ENCODE peak calls at places on chromosome 1, in four cellular contexts. D is fibroblast of the aortic adventitia, R is A549, W is colonic mucosa. B is an unnamed sample.

GRCh38 chr1:85611390-85611789 is 30.8 kb downstream of the CCN1 start:
- DNase-seq in R (no peak), D (peak; percentile 98), W (no peak), B (no peak)

GRCh38 chr1:63033211-63033610 is 249.3 kb downstream of the ATG4C start:
- DNase-seq in R (no peak), D (no peak), W (no peak), B (no peak)

GRCh38 chr1:246836169-246836568 is 95.6 kb downstream of the AHCTF1 start:
- DNase-seq in R (no peak), W (no peak), D (peak; percentile 49), B (no peak)

GRCh38 chr1:78688701-78689100 is 39.1 kb downstream of the IFI44 start:
- DNase-seq in W (no peak), D (peak; percentile 82), R (peak; percentile 19), B (peak; percentile 15)

GRCh38 chr1:186165303-186165702 is 209.8 kb downstream of the TPR start:
- DNase-seq in D (no peak), R (no peak), W (no peak), B (no peak)

GRCh38 chr1:178645826-178646200 is 79.2 kb upstream of the RALGPS2 start:
- DNase-seq in W (no peak), D (peak; percentile 42), R (no peak), B (no peak)

GRCh38 chr1:71135571-71135970 is 54.7 kb upstream of the ZRANB2 start:
- DNase-seq in W (no peak), R (no peak), D (peak; percentile 10), B (no peak)

GRCh38 chr1:202958544-202959275 is 598 bp upstream of the ADIPOR1 start:
- DNase-seq in D (no peak), R (no peak), W (peak; percentile 30), B (no peak)

GRCh38 chr1:27394282-27394658 is 1.8 kb downstream of the GPR3 start:
- DNase-seq in R (no peak), W (no peak), D (no peak), B (no peak)

GRCh38 chr1:170010443-170010842 is 64.1 kb downstream of the KIFAP3 start:
- DNase-seq in R (peak; percentile 54), W (peak; percentile 47), D (peak; percentile 86), B (no peak)

GRCh38 chr1:17617787-17618557 is 78.5 kb downstream of the ARHGEF10L start:
- DNase-seq in R (no peak), W (no peak), D (peak; percentile 41), B (no peak)

GRCh38 chr1:46413596-46413985 is 19.5 kb downstream of the FAAH start:
- DNase-seq in W (no peak), R (no peak), D (no peak), B (no peak)

GRCh38 chr1:182227864-182228547 is 163.6 kb downstream of the GLUL start:
- DNase-seq in W (no peak), D (no peak), R (no peak), B (no peak)

GRCh38 chr1:56535949-56536348 is 43.4 kb downstream of the PLPP3 start:
- DNase-seq in W (no peak), D (no peak), R (no peak), B (no peak)

GRCh38 chr1:167499657-167500056 is 18.7 kb downstream of the CD247 start:
- DNase-seq in R (no peak), D (no peak), W (no peak), B (no peak)
- H3K4me3 ChIP-seq in R (no peak overlapping the region), D (no peak overlapping the region), W (no peak overlapping the region), B (no peak overlapping the region)

GRCh38 chr1:208587110-208587509 is 342.9 kb upstream of the PLXNA2 start:
- DNase-seq in R (no peak), D (no peak), W (no peak), B (no peak)
- TF ChIP-seq CTCF in R (no peak), D (no peak), W (no peak), B (no peak)

GRCh38 chr1:66334311-66334710 is 199.6 kb upstream of the SGIP1 start:
- DNase-seq in D (no peak), R (no peak), W (no peak), B (no peak)
- H3K4me3 ChIP-seq in D (no peak overlapping the region), R (peak overlapping the region; percentile 88), W (peak overlapping the region; percentile 39), B (no peak overlapping the region)

GRCh38 chr1:197905699-197906351 is 3.4 kb downstream of the C1orf53 start:
- DNase-seq in D (no peak), W (no peak), R (no peak), B (no peak)

GRCh38 chr1:197902131-197902453 is 338 bp upstream of the C1orf53 start:
- DNase-seq in R (no peak), D (no peak), W (no peak), B (no peak)

GRCh38 chr1:197903196-197903514 is 725 bp downstream of the C1orf53 start:
- DNase-seq in W (no peak), D (no peak), R (no peak), B (no peak)

GRCh38 chr1:197904126-197904787 is 1.8 kb downstream of the C1orf53 start:
- DNase-seq in D (no peak), R (no peak), W (no peak), B (no peak)

GRCh38 chr1:197902454-197903195 is at the start of gene C1orf53:
- DNase-seq in W (peak; percentile 88), D (peak; percentile 84), R (peak; percentile 91), B (no peak)
- TF ChIP-seq CTCF in W (no peak), D (no peak), R (no peak), B (no peak)